ENCODE peak calls at places on chromosomes 4 and X, in ten cellular contexts. One of them, this sample, is unnamed.

GRCh38 chr4:41072021-41072777 is 142.1 kb downstream of the APBB2 start:
- DNase-seq in cardiac fibroblast: no peak
- DNase-seq in lung: no peak
- DNase-seq in ascending aorta: no peak
- DNase-seq in foreskin fibroblast: no peak
- DNase-seq in uterus: no peak
- DNase-seq in brain microvascular endothelial cell: no peak
- DNase-seq in tibial artery: no peak
- DNase-seq in AG10803: no peak
- DNase-seq in colonic mucosa: no peak
- DNase-seq in this sample: peak; percentile 7

GRCh38 chr4:7719354-7720174 is 220.1 kb downstream of the AFAP1 start:
- DNase-seq in cardiac fibroblast: peak; percentile 38
- DNase-seq in lung: peak; percentile 57
- DNase-seq in ascending aorta: no peak
- DNase-seq in foreskin fibroblast: peak; percentile 9
- DNase-seq in uterus: peak; percentile 66
- DNase-seq in brain microvascular endothelial cell: no peak
- DNase-seq in tibial artery: peak; percentile 35
- DNase-seq in AG10803: peak; percentile 16
- DNase-seq in colonic mucosa: peak; percentile 56
- DNase-seq in this sample: peak; percentile 87

GRCh38 chr4:140800686-140801085 is 44.5 kb upstream of the TBC1D9 start:
- DNase-seq in cardiac fibroblast: no peak
- DNase-seq in lung: no peak
- DNase-seq in ascending aorta: no peak
- DNase-seq in foreskin fibroblast: no peak
- DNase-seq in uterus: no peak
- DNase-seq in brain microvascular endothelial cell: no peak
- DNase-seq in tibial artery: no peak
- DNase-seq in AG10803: no peak
- DNase-seq in colonic mucosa: no peak
- DNase-seq in this sample: no peak

GRCh38 chrX:71935542-71935941 is 24.9 kb downstream of the NHSL2 start:
- DNase-seq in cardiac fibroblast: no peak
- DNase-seq in lung: no peak
- DNase-seq in ascending aorta: no peak
- DNase-seq in foreskin fibroblast: no peak
- DNase-seq in uterus: peak; percentile 54
- DNase-seq in brain microvascular endothelial cell: no peak
- DNase-seq in tibial artery: peak; percentile 41
- DNase-seq in AG10803: no peak
- DNase-seq in colonic mucosa: no peak
- DNase-seq in this sample: peak; percentile 77

GRCh38 chr4:68498413-68499007 is 51.2 kb downstream of the TMPRSS11E start:
- DNase-seq in cardiac fibroblast: peak; percentile 78
- DNase-seq in lung: peak; percentile 48
- DNase-seq in ascending aorta: no peak
- DNase-seq in foreskin fibroblast: peak; percentile 10
- DNase-seq in uterus: no peak
- DNase-seq in brain microvascular endothelial cell: peak; percentile 34
- DNase-seq in tibial artery: peak; percentile 32
- DNase-seq in AG10803: peak; percentile 62
- DNase-seq in colonic mucosa: peak; percentile 76
- DNase-seq in this sample: peak; percentile 66

GRCh38 chr4:3316146-3316545 is 23.3 kb downstream of the RGS12 start:
- DNase-seq in cardiac fibroblast: no peak
- DNase-seq in lung: no peak
- DNase-seq in ascending aorta: peak; percentile 39
- DNase-seq in foreskin fibroblast: no peak
- DNase-seq in uterus: no peak
- DNase-seq in brain microvascular endothelial cell: no peak
- DNase-seq in tibial artery: no peak
- DNase-seq in AG10803: no peak
- DNase-seq in colonic mucosa: peak; percentile 14
- DNase-seq in this sample: no peak

GRCh38 chrX:153411255-153411987 is at the start of gene ZFP92:
- DNase-seq in cardiac fibroblast: no peak
- DNase-seq in lung: no peak
- DNase-seq in ascending aorta: no peak
- DNase-seq in foreskin fibroblast: no peak
- DNase-seq in uterus: peak; percentile 40
- DNase-seq in brain microvascular endothelial cell: no peak
- DNase-seq in tibial artery: no peak
- DNase-seq in AG10803: peak; percentile 2
- DNase-seq in colonic mucosa: no peak
- DNase-seq in this sample: no peak

GRCh38 chr4:83108101-83108861 is 6.2 kb downstream of the PLAC8 start:
- DNase-seq in cardiac fibroblast: no peak
- DNase-seq in lung: no peak
- DNase-seq in ascending aorta: no peak
- DNase-seq in foreskin fibroblast: no peak
- DNase-seq in uterus: no peak
- DNase-seq in brain microvascular endothelial cell: no peak
- DNase-seq in tibial artery: no peak
- DNase-seq in AG10803: no peak
- DNase-seq in colonic mucosa: no peak
- DNase-seq in this sample: no peak

GRCh38 chr4:122898370-122899150 is 23.8 kb downstream of the NUDT6 start:
- DNase-seq in cardiac fibroblast: peak; percentile 96
- DNase-seq in lung: no peak
- DNase-seq in ascending aorta: peak; percentile 85
- DNase-seq in foreskin fibroblast: peak; percentile 87
- DNase-seq in uterus: no peak
- DNase-seq in brain microvascular endothelial cell: peak; percentile 92
- DNase-seq in tibial artery: peak; percentile 58
- DNase-seq in AG10803: peak; percentile 91
- DNase-seq in colonic mucosa: peak; percentile 19
- DNase-seq in this sample: no peak

GRCh38 chrX:117982702-117983392 is 133.8 kb downstream of the KLHL13 start:
- DNase-seq in cardiac fibroblast: no peak
- DNase-seq in lung: no peak
- DNase-seq in ascending aorta: no peak
- DNase-seq in foreskin fibroblast: no peak
- DNase-seq in uterus: no peak
- DNase-seq in brain microvascular endothelial cell: no peak
- DNase-seq in tibial artery: no peak
- DNase-seq in AG10803: no peak
- DNase-seq in colonic mucosa: no peak
- DNase-seq in this sample: no peak
- H3K4me3 ChIP-seq in cardiac fibroblast: no peak overlapping the region
- H3K4me3 ChIP-seq in lung: no peak overlapping the region
- H3K4me3 ChIP-seq in ascending aorta: no peak overlapping the region
- H3K4me3 ChIP-seq in foreskin fibroblast: no peak overlapping the region
- H3K4me3 ChIP-seq in uterus: no peak overlapping the region
- H3K4me3 ChIP-seq in brain microvascular endothelial cell: no peak overlapping the region
- H3K4me3 ChIP-seq in tibial artery: no peak overlapping the region
- H3K4me3 ChIP-seq in AG10803: no peak overlapping the region
- H3K4me3 ChIP-seq in colonic mucosa: no peak overlapping the region
- H3K4me3 ChIP-seq in this sample: no peak overlapping the region

DNA sequence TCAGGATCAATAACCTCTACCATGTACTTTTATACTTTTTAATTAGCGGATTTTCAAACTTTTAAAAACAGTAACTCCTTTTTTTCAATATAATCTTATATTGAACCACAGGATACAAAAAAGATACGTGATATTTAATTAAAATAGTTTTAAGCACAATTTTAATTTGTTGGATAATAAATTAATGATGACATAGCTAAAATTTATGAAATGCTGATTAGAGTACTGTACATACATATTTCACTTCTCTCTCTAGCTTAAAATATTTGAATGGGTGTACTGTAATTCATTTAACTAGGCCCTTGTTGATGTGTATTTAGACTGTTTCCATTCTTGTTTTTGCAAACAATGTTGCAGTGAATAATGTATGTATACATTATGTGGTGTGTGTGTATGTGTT is 66.2 kb downstream of the CDKL5 start:
- DNase-seq in cardiac fibroblast: no peak
- DNase-seq in lung: no peak
- DNase-seq in ascending aorta: no peak
- DNase-seq in foreskin fibroblast: no peak
- DNase-seq in uterus: no peak
- DNase-seq in brain microvascular endothelial cell: no peak
- DNase-seq in tibial artery: no peak
- DNase-seq in AG10803: no peak
- DNase-seq in colonic mucosa: no peak
- DNase-seq in this sample: no peak
- H3K4me3 ChIP-seq in cardiac fibroblast: no peak overlapping the region
- H3K4me3 ChIP-seq in lung: no peak overlapping the region
- H3K4me3 ChIP-seq in ascending aorta: no peak overlapping the region
- H3K4me3 ChIP-seq in foreskin fibroblast: no peak overlapping the region
- H3K4me3 ChIP-seq in uterus: no peak overlapping the region
- H3K4me3 ChIP-seq in brain microvascular endothelial cell: no peak overlapping the region
- H3K4me3 ChIP-seq in tibial artery: no peak overlapping the region
- H3K4me3 ChIP-seq in AG10803: no peak overlapping the region
- H3K4me3 ChIP-seq in colonic mucosa: no peak overlapping the region
- H3K4me3 ChIP-seq in this sample: no peak overlapping the region

GRCh38 chr4:186105721-186106335 is 1.3 kb downstream of the FAM149A start:
- DNase-seq in cardiac fibroblast: peak; percentile 18
- DNase-seq in lung: no peak
- DNase-seq in ascending aorta: no peak
- DNase-seq in foreskin fibroblast: no peak
- DNase-seq in uterus: no peak
- DNase-seq in brain microvascular endothelial cell: no peak
- DNase-seq in tibial artery: no peak
- DNase-seq in AG10803: no peak
- DNase-seq in colonic mucosa: peak; percentile 61
- DNase-seq in this sample: peak; percentile 25
- H3K4me3 ChIP-seq in cardiac fibroblast: no peak overlapping the region
- H3K4me3 ChIP-seq in lung: peak overlapping the region; percentile 59
- H3K4me3 ChIP-seq in ascending aorta: peak overlapping the region; percentile 76
- H3K4me3 ChIP-seq in foreskin fibroblast: no peak overlapping the region
- H3K4me3 ChIP-seq in uterus: peak overlapping the region; percentile 65
- H3K4me3 ChIP-seq in brain microvascular endothelial cell: no peak overlapping the region
- H3K4me3 ChIP-seq in tibial artery: peak overlapping the region; percentile 73
- H3K4me3 ChIP-seq in AG10803: no peak overlapping the region
- H3K4me3 ChIP-seq in colonic mucosa: peak overlapping the region; percentile 76
- H3K4me3 ChIP-seq in this sample: peak overlapping the region; percentile 54

DNA sequence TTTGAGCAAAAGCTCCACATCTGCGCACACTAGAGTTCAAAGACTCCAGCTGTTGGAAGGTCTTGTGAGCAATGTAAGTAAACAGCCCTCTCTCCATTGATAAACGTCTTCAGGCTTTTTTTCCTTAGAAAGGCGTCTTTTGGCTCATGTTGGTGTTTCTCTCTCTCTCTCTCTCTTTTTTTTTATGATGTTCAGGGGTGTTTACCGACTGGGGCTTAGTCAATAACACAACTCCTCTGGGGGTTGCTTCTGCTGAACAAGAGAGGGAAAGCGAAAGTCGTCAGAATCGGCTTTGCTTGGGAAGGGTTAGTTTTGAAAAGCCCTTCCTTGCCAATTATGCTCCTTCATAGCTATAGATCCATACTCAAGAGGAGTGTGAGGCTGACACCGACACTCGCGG is 53.1 kb upstream of the C1QTNF7 start:
- DNase-seq in cardiac fibroblast: peak; percentile 76
- DNase-seq in lung: no peak
- DNase-seq in ascending aorta: no peak
- DNase-seq in foreskin fibroblast: no peak
- DNase-seq in uterus: no peak
- DNase-seq in brain microvascular endothelial cell: no peak
- DNase-seq in tibial artery: no peak
- DNase-seq in AG10803: no peak
- DNase-seq in colonic mucosa: no peak
- DNase-seq in this sample: no peak
- H3K4me3 ChIP-seq in cardiac fibroblast: peak overlapping the region; percentile 37
- H3K4me3 ChIP-seq in lung: no peak overlapping the region
- H3K4me3 ChIP-seq in ascending aorta: peak overlapping the region; percentile 17
- H3K4me3 ChIP-seq in foreskin fibroblast: peak overlapping the region; percentile 28
- H3K4me3 ChIP-seq in uterus: peak overlapping the region; percentile 35
- H3K4me3 ChIP-seq in brain microvascular endothelial cell: peak overlapping the region; percentile 18
- H3K4me3 ChIP-seq in tibial artery: peak overlapping the region; percentile 12
- H3K4me3 ChIP-seq in AG10803: peak overlapping the region; percentile 47
- H3K4me3 ChIP-seq in colonic mucosa: no peak overlapping the region
- H3K4me3 ChIP-seq in this sample: no peak overlapping the region

GRCh38 chrX:43882294-43882681 is at the start of gene MAOB:
- DNase-seq in cardiac fibroblast: no peak
- DNase-seq in lung: no peak
- DNase-seq in ascending aorta: peak; percentile 66
- DNase-seq in foreskin fibroblast: no peak
- DNase-seq in uterus: peak; percentile 54
- DNase-seq in brain microvascular endothelial cell: no peak
- DNase-seq in tibial artery: no peak
- DNase-seq in AG10803: no peak
- DNase-seq in colonic mucosa: peak; percentile 41
- DNase-seq in this sample: peak; percentile 58

GRCh38 chrX:43878902-43879526 is 3.2 kb downstream of the MAOB start:
- DNase-seq in cardiac fibroblast: no peak
- DNase-seq in lung: no peak
- DNase-seq in ascending aorta: no peak
- DNase-seq in foreskin fibroblast: no peak
- DNase-seq in uterus: peak; percentile 55
- DNase-seq in brain microvascular endothelial cell: no peak
- DNase-seq in tibial artery: no peak
- DNase-seq in AG10803: no peak
- DNase-seq in colonic mucosa: no peak
- DNase-seq in this sample: no peak

GRCh38 chrX:43885617-43886016 is 3.4 kb upstream of the MAOB start:
- DNase-seq in cardiac fibroblast: no peak
- DNase-seq in lung: no peak
- DNase-seq in ascending aorta: no peak
- DNase-seq in foreskin fibroblast: no peak
- DNase-seq in uterus: no peak
- DNase-seq in brain microvascular endothelial cell: no peak
- DNase-seq in tibial artery: no peak
- DNase-seq in AG10803: no peak
- DNase-seq in colonic mucosa: no peak
- DNase-seq in this sample: no peak

GRCh38 chrX:43880439-43880838 is 1.8 kb downstream of the MAOB start:
- DNase-seq in cardiac fibroblast: peak; percentile 48
- DNase-seq in lung: no peak
- DNase-seq in ascending aorta: no peak
- DNase-seq in foreskin fibroblast: no peak
- DNase-seq in uterus: no peak
- DNase-seq in brain microvascular endothelial cell: no peak
- DNase-seq in tibial artery: no peak
- DNase-seq in AG10803: no peak
- DNase-seq in colonic mucosa: no peak
- DNase-seq in this sample: no peak

DNA sequence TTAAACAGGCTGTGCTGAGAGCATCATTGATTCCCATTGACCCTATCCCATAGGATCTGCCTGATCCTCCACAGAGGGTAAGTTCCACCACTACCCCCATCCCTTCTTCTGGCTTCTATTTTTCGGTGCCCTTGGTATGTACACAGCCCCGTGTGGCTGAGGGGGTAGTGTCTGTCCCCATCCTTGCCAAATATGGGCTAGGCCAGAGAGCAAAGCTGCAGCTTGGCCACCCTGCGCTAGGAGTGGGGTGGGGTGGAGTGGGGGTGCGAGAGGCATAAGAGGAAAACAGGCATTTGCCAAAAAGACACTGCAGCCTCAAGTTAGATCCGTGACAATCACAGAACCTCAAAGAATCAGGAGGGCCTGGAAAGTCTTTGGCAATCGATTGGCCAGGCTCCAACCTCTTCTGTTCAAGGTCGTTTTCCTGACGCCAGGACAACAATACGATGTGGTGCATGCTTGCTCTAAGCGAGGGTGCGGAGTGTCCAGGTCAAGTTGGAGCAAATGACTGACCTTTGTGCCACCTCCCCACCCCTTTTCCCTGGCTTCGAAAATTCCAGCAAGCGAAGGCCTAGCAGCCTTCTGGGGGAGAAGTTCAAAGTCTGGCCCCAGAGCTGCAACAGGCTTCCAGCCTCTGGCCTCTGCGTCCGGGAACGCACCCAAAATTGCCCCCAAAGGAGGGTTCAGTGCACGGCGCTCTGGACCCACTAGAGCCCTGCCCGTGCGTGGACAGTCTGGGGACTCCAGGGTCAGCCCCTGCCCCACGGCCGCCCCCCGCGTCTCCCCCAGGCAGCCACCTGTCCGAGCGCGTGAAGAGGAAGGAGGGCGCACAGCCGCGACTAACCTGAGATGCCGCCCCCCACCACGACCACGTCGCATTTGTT is 598 bp downstream of the MAOB start:
- DNase-seq in cardiac fibroblast: peak; percentile 6
- DNase-seq in lung: no peak
- DNase-seq in ascending aorta: no peak
- DNase-seq in foreskin fibroblast: no peak
- DNase-seq in uterus: peak; percentile 46
- DNase-seq in brain microvascular endothelial cell: no peak
- DNase-seq in tibial artery: peak; percentile 37
- DNase-seq in AG10803: peak; percentile 0
- DNase-seq in colonic mucosa: peak; percentile 27
- DNase-seq in this sample: no peak
- H3K4me3 ChIP-seq in cardiac fibroblast: no peak overlapping the region
- H3K4me3 ChIP-seq in lung: peak overlapping the region; percentile 14
- H3K4me3 ChIP-seq in ascending aorta: peak overlapping the region; percentile 65
- H3K4me3 ChIP-seq in foreskin fibroblast: no peak overlapping the region
- H3K4me3 ChIP-seq in uterus: peak overlapping the region; percentile 57
- H3K4me3 ChIP-seq in brain microvascular endothelial cell: peak overlapping the region; percentile 42
- H3K4me3 ChIP-seq in tibial artery: peak overlapping the region; percentile 59
- H3K4me3 ChIP-seq in AG10803: no peak overlapping the region
- H3K4me3 ChIP-seq in colonic mucosa: peak overlapping the region; percentile 8
- H3K4me3 ChIP-seq in this sample: peak overlapping the region; percentile 39